ENCODE peak calls at places on chromosome 16, in nine cellular contexts. One of them, this sample, is unnamed.

GRCh38 chr16:48622456-48623303 is 12.7 kb upstream of the N4BP1 start:
- DNase-seq in NCI-H1105: no peak
- DNase-seq in T-helper 2 cell: no peak
- DNase-seq in GM04504: no peak
- DNase-seq in glutamatergic neuron: no peak
- DNase-seq in amniotic stem cell: no peak
- DNase-seq in T-helper 1 cell: no peak
- DNase-seq in HAP-1: no peak
- DNase-seq in iPS DF 19.7: no peak
- DNase-seq in this sample: no peak

GRCh38 chr16:58732545-58733247 is 1.4 kb downstream of the GOT2 start:
- DNase-seq in NCI-H1105: no peak
- DNase-seq in T-helper 2 cell: no peak
- DNase-seq in GM04504: no peak
- DNase-seq in glutamatergic neuron: no peak
- DNase-seq in amniotic stem cell: no peak
- DNase-seq in T-helper 1 cell: no peak
- DNase-seq in HAP-1: no peak
- DNase-seq in iPS DF 19.7: no peak
- DNase-seq in this sample: no peak

GRCh38 chr16:887846-888245 is 82.9 kb downstream of the LMF1 start:
- DNase-seq in NCI-H1105: no peak
- DNase-seq in T-helper 2 cell: no peak
- DNase-seq in GM04504: no peak
- DNase-seq in glutamatergic neuron: no peak
- DNase-seq in amniotic stem cell: no peak
- DNase-seq in T-helper 1 cell: no peak
- DNase-seq in HAP-1: no peak
- DNase-seq in iPS DF 19.7: no peak
- DNase-seq in this sample: no peak

GRCh38 chr16:52976539-52977167 is 76.0 kb downstream of the CHD9NB start:
- DNase-seq in NCI-H1105: no peak
- DNase-seq in T-helper 2 cell: no peak
- DNase-seq in GM04504: peak; percentile 3
- DNase-seq in glutamatergic neuron: no peak
- DNase-seq in amniotic stem cell: no peak
- DNase-seq in T-helper 1 cell: no peak
- DNase-seq in HAP-1: peak; percentile 24
- DNase-seq in iPS DF 19.7: peak; percentile 20
- DNase-seq in this sample: no peak

GRCh38 chr16:61313931-61314330 is 722.3 kb downstream of the CDH8 start:
- DNase-seq in NCI-H1105: no peak
- DNase-seq in T-helper 2 cell: no peak
- DNase-seq in GM04504: no peak
- DNase-seq in glutamatergic neuron: no peak
- DNase-seq in amniotic stem cell: no peak
- DNase-seq in T-helper 1 cell: no peak
- DNase-seq in HAP-1: no peak
- DNase-seq in iPS DF 19.7: no peak
- DNase-seq in this sample: no peak

GRCh38 chr16:54822502-54823291 is 108.0 kb upstream of the IRX5 start:
- DNase-seq in NCI-H1105: no peak
- DNase-seq in T-helper 2 cell: no peak
- DNase-seq in GM04504: no peak
- DNase-seq in glutamatergic neuron: no peak
- DNase-seq in amniotic stem cell: no peak
- DNase-seq in T-helper 1 cell: no peak
- DNase-seq in HAP-1: no peak
- DNase-seq in iPS DF 19.7: no peak
- DNase-seq in this sample: no peak

GRCh38 chr16:87583453-87584131 is 18.7 kb upstream of the JPH3 start:
- DNase-seq in NCI-H1105: no peak
- DNase-seq in T-helper 2 cell: no peak
- DNase-seq in GM04504: no peak
- DNase-seq in glutamatergic neuron: no peak
- DNase-seq in amniotic stem cell: no peak
- DNase-seq in T-helper 1 cell: no peak
- DNase-seq in HAP-1: no peak
- DNase-seq in iPS DF 19.7: no peak
- DNase-seq in this sample: peak; percentile 24

GRCh38 chr16:84751241-84751640 is 51.4 kb downstream of the USP10 start:
- DNase-seq in NCI-H1105: no peak
- DNase-seq in T-helper 2 cell: no peak
- DNase-seq in GM04504: no peak
- DNase-seq in glutamatergic neuron: no peak
- DNase-seq in amniotic stem cell: no peak
- DNase-seq in T-helper 1 cell: no peak
- DNase-seq in HAP-1: no peak
- DNase-seq in iPS DF 19.7: no peak
- DNase-seq in this sample: no peak

GRCh38 chr16:16083421-16084156 is 134.2 kb downstream of the ABCC1 start:
- DNase-seq in NCI-H1105: no peak
- DNase-seq in T-helper 2 cell: no peak
- DNase-seq in GM04504: no peak
- DNase-seq in glutamatergic neuron: no peak
- DNase-seq in amniotic stem cell: no peak
- DNase-seq in T-helper 1 cell: no peak
- DNase-seq in HAP-1: no peak
- DNase-seq in iPS DF 19.7: no peak
- DNase-seq in this sample: no peak

GRCh38 chr16:77581706-77582105 is 140.6 kb upstream of the NUDT7 start:
- DNase-seq in NCI-H1105: no peak
- DNase-seq in T-helper 2 cell: no peak
- DNase-seq in GM04504: no peak
- DNase-seq in glutamatergic neuron: no peak
- DNase-seq in amniotic stem cell: no peak
- DNase-seq in T-helper 1 cell: no peak
- DNase-seq in HAP-1: no peak
- DNase-seq in iPS DF 19.7: no peak
- DNase-seq in this sample: peak; percentile 57

GRCh38 chr16:10708969-10709368 is 14.2 kb upstream of the TEKT5 start:
- DNase-seq in NCI-H1105: no peak
- DNase-seq in T-helper 2 cell: no peak
- DNase-seq in GM04504: no peak
- DNase-seq in glutamatergic neuron: no peak
- DNase-seq in amniotic stem cell: no peak
- DNase-seq in T-helper 1 cell: no peak
- DNase-seq in HAP-1: no peak
- DNase-seq in iPS DF 19.7: no peak
- DNase-seq in this sample: no peak

GRCh38 chr16:27222499-27223225 is 19.3 kb downstream of the KDM8 start:
- DNase-seq in NCI-H1105: no peak
- DNase-seq in T-helper 2 cell: no peak
- DNase-seq in GM04504: peak; percentile 92
- DNase-seq in glutamatergic neuron: no peak
- DNase-seq in amniotic stem cell: no peak
- DNase-seq in T-helper 1 cell: no peak
- DNase-seq in HAP-1: no peak
- DNase-seq in iPS DF 19.7: no peak
- DNase-seq in this sample: peak; percentile 74

GRCh38 chr16:53822936-53823529 is 119.1 kb downstream of the FTO start:
- DNase-seq in NCI-H1105: no peak
- DNase-seq in T-helper 2 cell: no peak
- DNase-seq in GM04504: no peak
- DNase-seq in glutamatergic neuron: no peak
- DNase-seq in amniotic stem cell: no peak
- DNase-seq in T-helper 1 cell: no peak
- DNase-seq in HAP-1: no peak
- DNase-seq in iPS DF 19.7: no peak
- DNase-seq in this sample: no peak

GRCh38 chr16:30092373-30093010 is 768 bp upstream of the TBX6 start:
- DNase-seq in NCI-H1105: peak; percentile 76
- DNase-seq in T-helper 2 cell: peak; percentile 71
- DNase-seq in GM04504: no peak
- DNase-seq in glutamatergic neuron: peak; percentile 86
- DNase-seq in amniotic stem cell: no peak
- DNase-seq in T-helper 1 cell: peak; percentile 53
- DNase-seq in HAP-1: peak; percentile 89
- DNase-seq in iPS DF 19.7: no peak
- DNase-seq in this sample: peak; percentile 32

GRCh38 chr16:83473926-83474660 is 333.7 kb upstream of the HSBP1 start:
- DNase-seq in NCI-H1105: no peak
- DNase-seq in T-helper 2 cell: no peak
- DNase-seq in GM04504: no peak
- DNase-seq in glutamatergic neuron: no peak
- DNase-seq in amniotic stem cell: no peak
- DNase-seq in T-helper 1 cell: no peak
- DNase-seq in HAP-1: no peak
- DNase-seq in iPS DF 19.7: no peak
- DNase-seq in this sample: no peak

GRCh38 chr16:83952587-83952939 is 477 bp upstream of the OSGIN1 start:
- DNase-seq in NCI-H1105: no peak
- DNase-seq in T-helper 2 cell: no peak
- DNase-seq in GM04504: no peak
- DNase-seq in glutamatergic neuron: no peak
- DNase-seq in amniotic stem cell: no peak
- DNase-seq in T-helper 1 cell: no peak
- DNase-seq in HAP-1: peak; percentile 57
- DNase-seq in iPS DF 19.7: no peak
- DNase-seq in this sample: peak; percentile 87

GRCh38 chr16:12337776-12338655 is 361.5 kb downstream of the SNX29 start:
- DNase-seq in NCI-H1105: no peak
- DNase-seq in T-helper 2 cell: no peak
- DNase-seq in GM04504: no peak
- DNase-seq in glutamatergic neuron: no peak
- DNase-seq in amniotic stem cell: no peak
- DNase-seq in T-helper 1 cell: no peak
- DNase-seq in HAP-1: no peak
- DNase-seq in iPS DF 19.7: no peak
- DNase-seq in this sample: no peak

GRCh38 chr16:4016648-4017047 is 99.6 kb downstream of the ADCY9 start:
- DNase-seq in NCI-H1105: no peak
- DNase-seq in T-helper 2 cell: peak; percentile 63
- DNase-seq in GM04504: no peak
- DNase-seq in glutamatergic neuron: no peak
- DNase-seq in amniotic stem cell: no peak
- DNase-seq in T-helper 1 cell: no peak
- DNase-seq in HAP-1: no peak
- DNase-seq in iPS DF 19.7: no peak
- DNase-seq in this sample: peak; percentile 86

GRCh38 chr16:17590711-17591654 is 120.2 kb upstream of the XYLT1 start:
- DNase-seq in NCI-H1105: no peak
- DNase-seq in T-helper 2 cell: peak; percentile 72
- DNase-seq in GM04504: no peak
- DNase-seq in glutamatergic neuron: no peak
- DNase-seq in amniotic stem cell: no peak
- DNase-seq in T-helper 1 cell: peak; percentile 26
- DNase-seq in HAP-1: no peak
- DNase-seq in iPS DF 19.7: no peak
- DNase-seq in this sample: peak; percentile 14

GRCh38 chr16:81625544-81626152 is 153.4 kb upstream of the PLCG2 start:
- DNase-seq in NCI-H1105: no peak
- DNase-seq in T-helper 2 cell: no peak
- DNase-seq in GM04504: no peak
- DNase-seq in glutamatergic neuron: no peak
- DNase-seq in amniotic stem cell: no peak
- DNase-seq in T-helper 1 cell: no peak
- DNase-seq in HAP-1: no peak
- DNase-seq in iPS DF 19.7: no peak
- DNase-seq in this sample: peak; percentile 13

GRCh38 chr16:924063-924462 is 46.7 kb downstream of the LMF1 start:
- DNase-seq in NCI-H1105: no peak
- DNase-seq in T-helper 2 cell: no peak
- DNase-seq in GM04504: no peak
- DNase-seq in glutamatergic neuron: no peak
- DNase-seq in amniotic stem cell: no peak
- DNase-seq in T-helper 1 cell: no peak
- DNase-seq in HAP-1: no peak
- DNase-seq in iPS DF 19.7: no peak
- DNase-seq in this sample: no peak

GRCh38 chr16:52404546-52404945 is 142.4 kb downstream of the TOX3 start:
- DNase-seq in NCI-H1105: no peak
- DNase-seq in T-helper 2 cell: no peak
- DNase-seq in GM04504: no peak
- DNase-seq in glutamatergic neuron: no peak
- DNase-seq in amniotic stem cell: no peak
- DNase-seq in T-helper 1 cell: no peak
- DNase-seq in HAP-1: no peak
- DNase-seq in iPS DF 19.7: no peak
- DNase-seq in this sample: no peak

GRCh38 chr16:11792404-11793260 is 4.4 kb downstream of the ZC3H7A start:
- DNase-seq in NCI-H1105: peak; percentile 99
- DNase-seq in T-helper 2 cell: no peak
- DNase-seq in GM04504: no peak
- DNase-seq in glutamatergic neuron: peak; percentile 33
- DNase-seq in amniotic stem cell: no peak
- DNase-seq in T-helper 1 cell: no peak
- DNase-seq in HAP-1: no peak
- DNase-seq in iPS DF 19.7: no peak
- DNase-seq in this sample: no peak

GRCh38 chr16:85720319-85720637 is 30.6 kb downstream of the C16orf74 start:
- DNase-seq in NCI-H1105: no peak
- DNase-seq in T-helper 2 cell: no peak
- DNase-seq in GM04504: no peak
- DNase-seq in glutamatergic neuron: no peak
- DNase-seq in amniotic stem cell: no peak
- DNase-seq in T-helper 1 cell: no peak
- DNase-seq in HAP-1: no peak
- DNase-seq in iPS DF 19.7: no peak
- DNase-seq in this sample: no peak

GRCh38 chr16:87707097-87707496 is 58.7 kb downstream of the KLHDC4 start:
- DNase-seq in NCI-H1105: no peak
- DNase-seq in T-helper 2 cell: no peak
- DNase-seq in GM04504: no peak
- DNase-seq in glutamatergic neuron: peak; percentile 22
- DNase-seq in amniotic stem cell: no peak
- DNase-seq in T-helper 1 cell: no peak
- DNase-seq in HAP-1: no peak
- DNase-seq in iPS DF 19.7: peak; percentile 9
- DNase-seq in this sample: no peak

This sample was measured in fibroblast of gingiva.